ENCODE peak calls at places on chromosomes 4 and X, in five cellular contexts. U, X, H, Y and Q are unnamed samples.

GRCh38 chr4:38785901-38786402 is 3.2 kb upstream of the TLR10 start:
- DNase-seq in H (no peak), Y (no peak), X (no peak), U (no peak), Q (no peak)

GRCh38 chr4:107034982-107035710 is 967 bp downstream of the DKK2 start:
- DNase-seq in X (peak), U (peak), H (no peak), Y (peak), Q (peak)

GRCh38 chr4:51932261-51932660 is 87.9 kb downstream of the LRRC66 start:
- DNase-seq in Y (no peak), X (no peak), U (no peak), H (no peak), Q (no peak)

GRCh38 chrX:17521871-17522693 is 147.1 kb downstream of the NHS start:
- DNase-seq in X (no peak), U (peak), Y (peak), H (peak), Q (no peak)

GRCh38 chr4:25564836-25565235 is 90.8 kb upstream of the SLC34A2 start:
- DNase-seq in X (no peak), Y (no peak), U (no peak), H (no peak), Q (no peak)

GRCh38 chr4:125125256-125125655 is 189.5 kb upstream of the FAT4 start:
- DNase-seq in X (no peak), U (no peak), H (no peak), Y (no peak), Q (no peak)

GRCh38 chrX:134718329-134719317 is 60.4 kb upstream of the PLAC1 start:
- DNase-seq in H (no peak), Y (no peak), U (peak), X (no peak), Q (peak)

GRCh38 chr4:118968006-118968405 is 79.4 kb downstream of the SYNPO2 start:
- DNase-seq in U (peak), H (no peak), X (peak), Y (peak), Q (peak)

GRCh38 chrX:10990418-10990817 is 120.7 kb upstream of the HCCS start:
- DNase-seq in U (no peak), X (no peak), Y (no peak), H (no peak), Q (no peak)

GRCh38 chrX:121221321-121221977 is 174.0 kb downstream of the GLUD2 start:
- DNase-seq in Y (no peak), U (no peak), X (no peak), H (no peak), Q (no peak)

GRCh38 chrX:100994352-100995281 is 25.1 kb downstream of the ARL13A start:
- DNase-seq in X (no peak), Y (no peak), U (no peak), H (peak), Q (no peak)

GRCh38 chr4:87117051-87117729 is 103.2 kb downstream of the KLHL8 start:
- DNase-seq in X (no peak), H (no peak), U (no peak), Y (no peak), Q (no peak)

GRCh38 chr4:73223258-73223651 is 35.3 kb downstream of the ANKRD17 start:
- DNase-seq in Y (no peak), U (no peak), H (no peak), X (no peak), Q (no peak)

GRCh38 chr4:39469429-39470077 is 10.7 kb downstream of the LIAS start:
- DNase-seq in H (peak), X (no peak), Y (no peak), U (peak), Q (no peak)

GRCh38 chrX:23907106-23907495 is 637 bp downstream of the APOO start:
- DNase-seq in X (no peak), Y (no peak), H (peak), U (no peak), Q (no peak)

GRCh38 chr4:26388671-26389070 is 67.9 kb downstream of the RBPJ start:
- DNase-seq in Y (no peak), X (no peak), U (no peak), H (no peak), Q (no peak)

GRCh38 chrX:131816551-131817136 is 206.5 kb upstream of the STK26 start:
- DNase-seq in Y (peak), H (no peak), U (peak), X (no peak), Q (peak)

GRCh38 chr4:41142946-41143720 is 71.2 kb downstream of the APBB2 start:
- DNase-seq in H (no peak), U (peak), Y (peak), X (peak), Q (peak)

GRCh38 chrX:43707812-43708548 is 51.9 kb downstream of the MAOA start:
- DNase-seq in U (peak), Y (peak), X (peak), H (no peak), Q (peak)

GRCh38 chrX:38151426-38151825 is 69.2 kb downstream of the SRPX start:
- DNase-seq in U (no peak), H (no peak), Y (no peak), X (no peak), Q (no peak)

GRCh38 chrX:27619459-27619858 is 29.3 kb downstream of the DCAF8L2 start:
- DNase-seq in H (no peak), U (no peak), Y (no peak), X (no peak), Q (no peak)
- TF ChIP-seq POLR2A in H (no peak), U (no peak), Y (no peak), X (no peak), Q (no peak)

GRCh38 chr4:185309770-185310169 is 86.0 kb downstream of the LRP2BP start:
- DNase-seq in H (no peak), X (no peak), U (no peak), Y (no peak), Q (no peak)
- TF ChIP-seq EP300 in H (no peak), X (no peak), U (no peak), Y (no peak), Q (no peak)

GRCh38 chrX:107714196-107714811 is 61.3 kb downstream of the TSC22D3 start:
- DNase-seq in U (no peak), H (no peak), Y (peak), X (no peak), Q (no peak)

GRCh38 chrX:107716816-107717700 is 58.5 kb downstream of the TSC22D3 start:
- DNase-seq in U (peak), Y (peak), X (peak), H (no peak), Q (peak)

GRCh38 chrX:107713205-107714195 is 62.1 kb downstream of the TSC22D3 start:
- DNase-seq in H (no peak), U (peak), X (no peak), Y (peak), Q (peak)

GRCh38 chrX:107716045-107716684 is 59.4 kb downstream of the TSC22D3 start:
- DNase-seq in H (no peak), X (no peak), U (no peak), Y (peak), Q (no peak)

DNA sequence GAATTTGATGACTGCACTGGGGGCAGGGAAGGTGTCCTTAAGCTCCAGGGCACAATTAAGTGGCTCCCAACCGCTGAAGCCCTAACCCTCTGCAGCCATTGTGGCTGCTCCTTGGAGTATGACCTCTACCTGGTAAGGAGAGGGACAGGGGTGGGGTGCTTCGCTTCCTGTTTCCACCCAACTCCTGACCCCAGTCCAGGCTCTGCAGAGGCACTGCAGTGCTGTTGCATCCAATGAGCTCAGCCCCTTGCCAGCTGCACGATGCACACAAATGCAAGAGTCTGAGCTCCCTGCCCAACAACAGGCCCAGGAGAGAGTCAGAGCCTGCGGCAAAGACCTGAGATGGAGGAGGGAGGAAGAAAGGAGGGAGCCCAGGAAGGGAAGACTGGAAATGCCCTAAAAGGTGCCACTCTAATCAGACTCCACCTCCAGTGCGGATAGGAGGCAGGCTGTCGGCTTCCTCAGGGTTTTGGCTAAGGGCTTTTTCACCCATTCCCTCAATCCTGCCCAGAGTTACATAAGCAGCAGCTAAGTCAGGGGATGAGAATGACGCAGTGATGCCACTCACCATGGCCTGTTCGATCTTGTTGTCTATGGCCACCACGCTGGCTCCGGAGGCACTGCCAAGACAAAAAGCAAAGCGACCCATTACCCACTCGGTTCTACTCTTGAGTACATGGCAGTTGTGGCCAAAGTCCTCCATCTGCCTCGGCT is 60.1 kb downstream of the TSC22D3 start:
- DNase-seq in Y (peak), U (no peak), H (no peak), X (no peak), Q (no peak)
- H3K4me3 ChIP-seq in Y (peak), U (peak), H (no peak), X (peak), Q (peak)

GRCh38 chrX:889966-890651 is 259.5 kb downstream of the SHOX start:
- DNase-seq in X (no peak), H (no peak), Y (no peak), U (no peak), Q (no peak)
- TF ChIP-seq POLR2A in X (no peak), H (no peak), Y (no peak), U (no peak), Q (no peak)

GRCh38 chr4:7765676-7766075 is 174.0 kb downstream of the AFAP1 start:
- DNase-seq in H (no peak), Y (no peak), U (no peak), X (no peak), Q (no peak)
- TF ChIP-seq EP300 in H (no peak), Y (no peak), U (no peak), X (no peak), Q (no peak)

DNA sequence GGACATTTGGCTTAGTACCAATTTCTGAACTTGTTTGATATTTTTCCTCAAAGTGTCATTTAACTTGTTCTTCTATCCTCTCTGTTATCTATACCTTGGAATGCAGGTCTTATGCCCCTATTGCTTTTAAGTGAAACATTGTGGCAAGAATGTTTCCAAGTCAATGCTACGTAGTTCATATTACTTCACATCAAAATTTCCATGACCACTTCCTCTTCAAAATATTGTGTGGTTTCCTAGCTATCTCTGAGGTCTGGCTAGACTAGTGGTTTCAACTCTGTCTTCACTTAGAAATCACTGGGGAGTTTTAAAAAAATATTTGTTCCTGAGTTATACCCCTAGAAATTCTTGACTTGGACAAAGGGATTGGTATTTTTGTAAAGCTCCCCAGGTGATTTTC is 20.2 kb upstream of the RASGEF1B start:
- DNase-seq in Y (no peak), H (no peak), U (no peak), X (no peak), Q (no peak)
- H3K4me3 ChIP-seq in Y (no peak), H (no peak), U (no peak), X (no peak), Q (no peak)